ENCODE peak calls at places on chromosomes 7 and 10, in four cellular contexts. U is K562, N is HepG2, X is HCT116. F is an unnamed sample.

GRCh38 chr7:57202274-57202673 is 70.0 kb upstream of the ZNF479 start:
- DNase-seq in X (no peak), U (no peak), N (no peak), F (no peak)

GRCh38 chr7:158941821-158942605 is 85.7 kb downstream of the DYNC2I1 start:
- DNase-seq in N (no peak), U (no peak), X (no peak), F (no peak)

GRCh38 chr7:37085600-37085999 is 361.3 kb upstream of the AOAH start:
- DNase-seq in U (no peak), X (no peak), N (no peak), F (no peak)

GRCh38 chr7:22179442-22179879 is 177.5 kb downstream of the RAPGEF5 start:
- DNase-seq in N (no peak), X (no peak), U (no peak), F (no peak)

GRCh38 chr7:367351-367841 is 77.4 kb downstream of the FOXL3 start:
- DNase-seq in N (no peak), X (no peak), U (no peak), F (no peak)

GRCh38 chr10:34528320-34528719 is 286.8 kb downstream of the PARD3 start:
- DNase-seq in U (no peak), X (peak; percentile 92), N (peak; percentile 41), F (peak; percentile 29)

GRCh38 chr10:53957401-53957800 is 843.6 kb downstream of the PCDH15 start:
- DNase-seq in N (peak; percentile 90), X (no peak), U (no peak), F (no peak)

GRCh38 chr7:92527300-92528187 is 776 bp downstream of the PEX1 start:
- DNase-seq in U (peak; percentile 55), X (peak; percentile 37), N (peak; percentile 62), F (peak; percentile 53)

GRCh38 chr10:14089556-14090297 is 241.0 kb downstream of the FRMD4A start:
- DNase-seq in X (no peak), N (no peak), U (no peak), F (no peak)

GRCh38 chr10:133129151-133129853 is 30.7 kb upstream of the KNDC1 start:
- DNase-seq in X (no peak), U (no peak), N (no peak), F (no peak)

GRCh38 chr7:31979690-31980330 is 90.4 kb downstream of the PDE1C start:
- DNase-seq in X (no peak), N (no peak), U (no peak), F (no peak)

GRCh38 chr7:70886547-70886946 is 245.4 kb upstream of the GALNT17 start:
- DNase-seq in X (no peak), U (no peak), N (no peak), F (no peak)

GRCh38 chr7:70883750-70884445 is 248.0 kb upstream of the GALNT17 start:
- DNase-seq in U (no peak), N (no peak), X (no peak), F (no peak)

GRCh38 chr7:70884809-70885208 is 247.1 kb upstream of the GALNT17 start:
- DNase-seq in X (no peak), N (no peak), U (no peak), F (no peak)

GRCh38 chr7:70884446-70884764 is 247.5 kb upstream of the GALNT17 start:
- DNase-seq in X (no peak), U (no peak), N (no peak), F (no peak)

DNA sequence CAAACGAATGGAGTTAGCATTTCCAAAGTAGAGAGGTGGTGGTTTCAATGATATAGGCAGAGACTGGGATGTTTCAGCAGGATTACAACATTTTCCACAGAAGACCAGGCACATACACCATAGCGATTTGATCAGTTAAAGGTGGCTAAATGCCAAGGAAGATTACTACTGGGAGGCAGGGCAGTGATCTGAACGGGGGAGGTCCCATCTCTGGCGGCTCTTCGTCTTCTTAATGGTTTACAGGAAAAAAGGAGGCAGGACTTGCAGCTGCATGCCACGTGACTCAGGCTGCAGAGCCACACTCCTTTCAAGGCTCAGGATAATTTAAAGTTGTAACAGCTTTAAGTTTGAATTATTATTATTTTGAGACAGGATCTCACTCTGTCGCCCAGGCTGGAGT is 250.5 kb upstream of the GALNT17 start:
- DNase-seq in U (no peak), N (no peak), X (no peak), F (no peak)
- TF ChIP-seq JUND in U (no peak), N (no peak), X (no peak), F (no peak)

GRCh38 chr7:138934401-138934800 is 46.8 kb downstream of the KIAA1549 start:
- DNase-seq in N (no peak), U (no peak), X (no peak), F (no peak)

GRCh38 chr7:138937484-138937883 is 43.7 kb downstream of the KIAA1549 start:
- DNase-seq in X (no peak), N (no peak), U (no peak), F (no peak)

GRCh38 chr7:138932870-138933269 is 48.3 kb downstream of the KIAA1549 start:
- DNase-seq in X (no peak), N (no peak), U (no peak), F (no peak)

GRCh38 chr7:138934861-138935260 is 46.3 kb downstream of the KIAA1549 start:
- DNase-seq in X (no peak), U (no peak), N (peak; percentile 14), F (no peak)

GRCh38 chr7:138935438-138936079 is 45.6 kb downstream of the KIAA1549 start:
- DNase-seq in X (peak; percentile 55), U (no peak), N (no peak), F (no peak)
- TF ChIP-seq JUND in X (peak; percentile 65), U (peak; percentile 29), N (no peak), F (no peak)

DNA sequence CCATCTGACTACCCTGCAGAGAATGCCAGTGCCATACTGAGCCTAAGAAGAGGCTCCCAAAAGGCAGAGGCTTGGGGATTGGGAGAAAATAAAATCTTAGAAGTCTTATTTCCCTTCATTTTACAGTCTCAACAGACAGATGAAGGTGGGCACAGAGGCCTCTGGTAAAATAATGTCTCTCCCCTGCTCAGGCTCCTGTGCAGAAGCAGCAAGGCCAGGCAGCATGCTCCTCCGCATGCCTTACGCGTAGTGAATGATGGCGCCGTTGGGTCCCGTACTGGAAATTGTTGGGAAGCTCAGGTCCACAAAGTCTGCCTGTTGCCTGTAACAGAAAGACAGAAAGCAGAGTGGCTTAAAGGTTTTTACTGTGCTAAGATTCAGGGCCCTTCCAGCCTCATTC is 45.8 kb downstream of the XPNPEP1 start:
- DNase-seq in N (no peak), U (no peak), X (no peak), F (no peak)
- TF ChIP-seq JUND in N (no peak), U (no peak), X (no peak), F (no peak)

DNA sequence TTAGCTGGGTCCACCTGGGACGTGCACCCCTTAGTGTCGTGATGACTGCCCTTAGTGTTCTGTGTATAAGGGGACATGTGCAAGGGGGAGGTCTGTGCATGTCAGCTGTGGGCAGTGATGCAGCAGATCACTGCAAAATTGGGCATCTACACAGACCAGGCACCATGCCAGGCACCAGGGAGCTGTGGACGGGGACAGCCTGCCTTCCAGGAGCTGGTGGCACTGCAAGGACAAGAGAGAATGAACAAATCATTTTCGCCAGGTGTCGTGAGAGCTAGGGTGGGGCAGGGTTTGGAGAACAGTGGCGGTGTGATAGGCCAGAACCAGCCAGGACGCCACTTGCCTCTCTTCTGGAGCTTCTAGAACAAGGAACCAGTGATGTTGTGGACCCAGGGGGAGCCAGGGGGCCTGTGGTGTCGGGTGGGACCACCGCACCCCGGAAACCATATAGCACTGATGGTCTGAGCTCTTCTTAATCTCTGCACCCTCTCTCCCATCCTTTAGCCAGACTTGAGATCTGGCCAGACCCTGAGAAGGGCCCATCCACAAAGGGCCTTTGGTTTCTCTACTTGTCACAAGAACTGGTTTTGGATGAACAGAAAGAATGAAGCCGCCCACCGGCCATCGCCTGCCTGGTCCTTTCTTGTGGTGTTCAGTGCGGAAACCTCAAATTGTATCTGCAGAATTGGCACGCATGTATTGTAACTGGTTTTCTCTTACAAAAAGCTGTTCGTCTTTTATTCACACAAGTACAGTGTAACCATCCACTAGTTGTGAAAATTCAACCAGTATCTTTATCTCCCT is 30.7 kb downstream of the PRF1 start:
- DNase-seq in N (no peak), X (no peak), U (no peak), F (no peak)
- TF ChIP-seq JUND in N (no peak), X (no peak), U (no peak), F (no peak)

GRCh38 chr7:25953859-25954258 is 198.1 kb upstream of the NFE2L3 start:
- DNase-seq in X (no peak), U (no peak), N (no peak), F (no peak)
- TF ChIP-seq JUND in X (no peak), U (no peak), N (no peak), F (no peak)

GRCh38 chr7:24763303-24763901 is 6.1 kb upstream of the GSDME start:
- DNase-seq in N (no peak), U (no peak), X (no peak), F (no peak)
- TF ChIP-seq JUND in N (no peak), U (peak; percentile 82), X (no peak), F (no peak)

DNA sequence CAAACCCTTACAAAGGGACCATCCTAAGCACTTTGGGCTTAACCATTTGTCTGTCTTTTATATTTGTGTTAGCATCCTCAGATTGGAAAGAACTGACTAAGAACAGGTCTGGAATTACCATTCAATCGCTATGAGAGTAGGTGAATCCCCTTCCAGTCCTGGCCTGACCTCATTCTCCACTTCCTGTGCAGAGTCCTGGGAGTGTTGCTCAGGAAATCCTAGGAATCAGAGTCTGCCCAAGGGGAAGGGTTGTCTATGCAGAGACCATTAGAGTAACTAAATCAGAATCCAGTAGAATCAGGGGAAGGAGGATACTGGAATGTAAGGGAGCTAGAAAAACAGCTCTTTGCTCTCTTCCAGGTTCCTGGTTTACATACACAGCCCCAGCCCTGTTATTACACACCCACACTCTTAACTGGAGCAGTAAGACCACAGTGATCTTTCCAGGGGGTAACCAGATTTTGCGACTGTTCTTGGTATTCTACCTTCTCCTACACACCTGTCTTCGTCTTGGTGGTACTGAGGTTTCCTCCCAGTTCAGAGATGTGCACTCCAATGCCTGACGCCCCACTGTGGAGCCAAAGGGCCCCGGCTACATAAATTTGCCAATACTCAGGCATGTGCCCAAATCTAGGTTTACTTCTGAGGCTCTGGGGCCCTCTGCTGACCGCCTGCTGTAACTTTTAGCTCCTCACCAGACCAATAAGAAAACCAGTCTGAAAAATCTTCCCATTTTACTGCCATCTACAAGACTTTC is 103.7 kb downstream of the RNF216 start:
- DNase-seq in U (peak; percentile 60), N (peak; percentile 34), X (peak; percentile 34), F (peak; percentile 79)
- TF ChIP-seq JUND in U (no peak), N (no peak), X (no peak), F (no peak)

GRCh38 chr10:110141747-110142625 is 65.4 kb upstream of the MXI1 start:
- DNase-seq in U (no peak), X (no peak), N (peak; percentile 18), F (no peak)
- TF ChIP-seq JUND in U (no peak), X (no peak), N (no peak), F (no peak)

F was measured in T47D.